ENCODE peak calls at places on chromosome 1, in seven cellular contexts. H is amygdala, C is KBM-7, R is fibroblast of the conjunctiva, X is Right ventricle myocardium superior, L is NCI-H1105 treated with DMSO at 0.1 percent for 48 hours, T is heart right ventricle. J is an unnamed sample.

GRCh38 chr1:94006604-94007003 is 97.4 kb upstream of the GCLM start:
- DNase-seq in H (no peak), C (no peak), R (no peak), X (no peak), L (no peak), T (no peak), J (no peak)

GRCh38 chr1:158150512-158150911 is 30.2 kb upstream of the CD1D start:
- DNase-seq in H (no peak), C (no peak), R (no peak), X (no peak), L (no peak), T (no peak), J (peak; percentile 99)

GRCh38 chr1:92118826-92119225 is 38.7 kb downstream of the BTBD8 start:
- DNase-seq in H (no peak), C (no peak), R (no peak), X (no peak), L (no peak), T (no peak), J (no peak)

GRCh38 chr1:3030663-3031381 is 9.6 kb downstream of the ACTRT2 start:
- DNase-seq in H (peak; percentile 40), C (no peak), R (no peak), X (peak; percentile 28), L (no peak), T (no peak), J (no peak)

GRCh38 chr1:24157921-24158481 is 15.1 kb upstream of the IL22RA1 start:
- DNase-seq in H (no peak), C (no peak), R (no peak), X (no peak), L (no peak), T (no peak), J (no peak)

GRCh38 chr1:2921970-2922686 is 99.1 kb upstream of the ACTRT2 start:
- DNase-seq in H (no peak), C (peak; percentile 1), R (no peak), X (no peak), L (no peak), T (no peak), J (no peak)

GRCh38 chr1:171702598-171702997 is 39.3 kb downstream of the VAMP4 start:
- DNase-seq in H (no peak), C (no peak), R (no peak), X (no peak), L (no peak), T (no peak), J (no peak)

GRCh38 chr1:66598670-66599069 is 64.7 kb downstream of the SGIP1 start:
- DNase-seq in H (no peak), C (no peak), R (peak; percentile 80), X (no peak), L (no peak), T (no peak), J (no peak)

GRCh38 chr1:53295295-53295694 is 32.6 kb downstream of the LRP8 start:
- DNase-seq in H (no peak), C (no peak), R (no peak), X (no peak), L (no peak), T (no peak), J (no peak)